ENCODE peak calls at places on chromosome 18, in ten cellular contexts. P is gastrocnemius medialis, W is A549, I is body of pancreas, V is heart left ventricle, M is transverse colon, S is tibial nerve, Y is HepG2, B is testis, C is IMR-90. O is an unnamed sample.

GRCh38 chr18:63322246-63322645 is 2.7 kb upstream of the BCL2 start:
- DNase-seq in P (no peak), W (no peak), I (no peak), V (no peak), M (no peak), S (no peak), Y (no peak), B (no peak), C (no peak), O (no peak)

GRCh38 chr18:32208012-32208411 is 18.2 kb downstream of the MEP1B start:
- DNase-seq in P (no peak), W (no peak), I (peak), V (no peak), M (peak), S (no peak), Y (peak), B (no peak), C (no peak), O (peak)

GRCh38 chr18:4248686-4249085 is 206.4 kb downstream of the DLGAP1 start:
- DNase-seq in P (no peak), W (no peak), I (no peak), V (no peak), M (no peak), S (no peak), Y (no peak), B (no peak), C (no peak), O (no peak)

GRCh38 chr18:42758851-42759250 is 356.6 kb downstream of the RIT2 start:
- DNase-seq in P (no peak), W (no peak), I (no peak), V (no peak), M (no peak), S (no peak), Y (no peak), B (no peak), C (no peak), O (no peak)

GRCh38 chr18:45167109-45167551 is 448.1 kb upstream of the SLC14A2 start:
- DNase-seq in P (no peak), W (no peak), I (no peak), V (no peak), M (peak), S (no peak), Y (no peak), B (no peak), C (peak), O (no peak)

GRCh38 chr18:41073372-41073954 is 881.6 kb upstream of the PIK3C3 start:
- DNase-seq in P (no peak), W (no peak), I (no peak), V (no peak), M (no peak), S (no peak), Y (no peak), B (no peak), C (peak), O (no peak)

GRCh38 chr18:47689386-47689785 is 241.1 kb downstream of the SMAD2 start:
- DNase-seq in P (no peak), W (no peak), I (no peak), V (no peak), M (no peak), S (no peak), Y (no peak), B (no peak), C (no peak), O (no peak)

GRCh38 chr18:34120294-34120693 is 104.4 kb downstream of the NOL4 start:
- DNase-seq in P (no peak), W (no peak), I (no peak), V (no peak), M (no peak), S (no peak), Y (no peak), B (no peak), C (no peak), O (no peak)

GRCh38 chr18:63262369-63263335 is 56.9 kb downstream of the BCL2 start:
- DNase-seq in P (peak), W (no peak), I (no peak), V (peak), M (no peak), S (peak), Y (no peak), B (peak), C (no peak), O (no peak)

GRCh38 chr18:48892146-48892855 is 58.5 kb downstream of the SMAD7 start:
- DNase-seq in P (no peak), W (no peak), I (no peak), V (no peak), M (no peak), S (no peak), Y (no peak), B (no peak), C (no peak), O (no peak)

GRCh38 chr18:48488388-48488850 is 50.4 kb upstream of the CTIF start:
- DNase-seq in P (no peak), W (peak), I (peak), V (peak), M (peak), S (no peak), Y (peak), B (peak), C (peak), O (peak)

GRCh38 chr18:56173542-56174220 is 464.7 kb downstream of the TXNL1 start:
- DNase-seq in P (no peak), W (no peak), I (no peak), V (no peak), M (no peak), S (no peak), Y (no peak), B (no peak), C (peak), O (no peak)

GRCh38 chr18:70280007-70280925 is 8.6 kb upstream of the SOCS6 start:
- DNase-seq in P (peak), W (no peak), I (peak), V (no peak), M (no peak), S (no peak), Y (no peak), B (no peak), C (peak), O (peak)

GRCh38 chr18:50791599-50792438 is 28.0 kb downstream of the MRO start:
- DNase-seq in P (no peak), W (no peak), I (no peak), V (no peak), M (no peak), S (no peak), Y (no peak), B (no peak), C (no peak), O (no peak)

GRCh38 chr18:47917923-47918610 is 12.4 kb downstream of the SMAD2 start:
- DNase-seq in P (no peak), W (no peak), I (no peak), V (no peak), M (no peak), S (no peak), Y (no peak), B (no peak), C (no peak), O (no peak)

GRCh38 chr18:21243041-21243431 is 1.0 kb downstream of the GREB1L start:
- DNase-seq in P (no peak), W (peak), I (no peak), V (no peak), M (peak), S (no peak), Y (no peak), B (peak), C (no peak), O (no peak)

GRCh38 chr18:76388261-76388660 is 106.8 kb downstream of the ZNF516 start:
- DNase-seq in P (no peak), W (no peak), I (no peak), V (no peak), M (no peak), S (no peak), Y (no peak), B (no peak), C (no peak), O (peak)

GRCh38 chr18:68667121-68667520 is 47.8 kb downstream of the TMX3 start:
- DNase-seq in P (no peak), W (no peak), I (no peak), V (no peak), M (no peak), S (no peak), Y (no peak), B (no peak), C (peak), O (no peak)

GRCh38 chr18:78526275-78526674 is 453.3 kb upstream of the SALL3 start:
- DNase-seq in P (no peak), W (no peak), I (no peak), V (no peak), M (no peak), S (no peak), Y (no peak), B (no peak), C (no peak), O (no peak)

GRCh38 chr18:48797841-48798255 is 152.9 kb downstream of the SMAD7 start:
- DNase-seq in P (peak), W (no peak), I (peak), V (peak), M (peak), S (no peak), Y (no peak), B (no peak), C (no peak), O (no peak)

GRCh38 chr18:33375829-33376228 is 64.7 kb downstream of the CCDC178 start:
- DNase-seq in P (no peak), W (no peak), I (no peak), V (no peak), M (no peak), S (no peak), Y (no peak), B (no peak), C (no peak), O (no peak)

GRCh38 chr18:78607221-78607620 is 372.4 kb upstream of the SALL3 start:
- DNase-seq in P (no peak), W (no peak), I (no peak), V (no peak), M (no peak), S (no peak), Y (no peak), B (no peak), C (no peak), O (no peak)

GRCh38 chr18:50473896-50474295 is 86.0 kb upstream of the MAPK4 start:
- DNase-seq in P (no peak), W (no peak), I (no peak), V (no peak), M (no peak), S (no peak), Y (no peak), B (no peak), C (no peak), O (no peak)

GRCh38 chr18:73688161-73688560 is 459.5 kb downstream of the FBXO15 start:
- DNase-seq in P (no peak), W (no peak), I (no peak), V (no peak), M (no peak), S (no peak), Y (no peak), B (no peak), C (no peak), O (no peak)

GRCh38 chr18:37483221-37483971 is 82.2 kb downstream of the CELF4 start:
- DNase-seq in P (no peak), W (no peak), I (no peak), V (no peak), M (no peak), S (no peak), Y (no peak), B (peak), C (peak), O (no peak)

GRCh38 chr18:7696846-7697245 is 129.7 kb downstream of the PTPRM start:
- DNase-seq in P (no peak), W (no peak), I (no peak), V (no peak), M (no peak), S (no peak), Y (no peak), B (no peak), C (peak), O (no peak)

GRCh38 chr18:61546598-61546997 is 213.4 kb downstream of the CDH20 start:
- DNase-seq in P (no peak), W (no peak), I (no peak), V (no peak), M (no peak), S (no peak), Y (no peak), B (no peak), C (peak), O (no peak)

GRCh38 chr18:48418000-48418399 is 8.8 kb upstream of the ZBTB7C start:
- DNase-seq in P (no peak), W (no peak), I (no peak), V (no peak), M (no peak), S (no peak), Y (no peak), B (no peak), C (no peak), O (no peak)

GRCh38 chr18:54752185-54752584 is 76.1 kb upstream of the RAB27B start:
- DNase-seq in P (no peak), W (no peak), I (no peak), V (no peak), M (no peak), S (no peak), Y (no peak), B (no peak), C (no peak), O (no peak)

GRCh38 chr18:47912343-47912742 is 18.1 kb downstream of the SMAD2 start:
- DNase-seq in P (no peak), W (no peak), I (no peak), V (no peak), M (no peak), S (no peak), Y (no peak), B (peak), C (no peak), O (no peak)

GRCh38 chr18:77197073-77197472 is 52.6 kb upstream of the GALR1 start:
- DNase-seq in P (no peak), W (no peak), I (no peak), V (no peak), M (no peak), S (no peak), Y (no peak), B (no peak), C (no peak), O (no peak)

GRCh38 chr18:2823202-2823601 is 23.6 kb upstream of the EMILIN2 start:
- DNase-seq in P (no peak), W (no peak), I (no peak), V (no peak), M (no peak), S (no peak), Y (no peak), B (no peak), C (no peak), O (no peak)

GRCh38 chr18:45844938-45845337 is 19.5 kb downstream of the SIGLEC15 start:
- DNase-seq in P (no peak), W (no peak), I (no peak), V (no peak), M (no peak), S (no peak), Y (no peak), B (no peak), C (no peak), O (no peak)

GRCh38 chr18:2536493-2536892 is 34.8 kb downstream of the METTL4 start:
- DNase-seq in P (no peak), W (no peak), I (no peak), V (no peak), M (no peak), S (no peak), Y (no peak), B (no peak), C (peak), O (no peak)

GRCh38 chr18:63890950-63891304 is 3.4 kb downstream of the SERPINB2 start:
- DNase-seq in P (no peak), W (peak), I (no peak), V (no peak), M (no peak), S (no peak), Y (peak), B (no peak), C (peak), O (no peak)

GRCh38 chr18:26228562-26229260 is 2.5 kb downstream of the TAF4B start:
- DNase-seq in P (no peak), W (no peak), I (no peak), V (no peak), M (no peak), S (no peak), Y (no peak), B (no peak), C (no peak), O (no peak)

GRCh38 chr18:26227051-26227672 is 917 bp downstream of the TAF4B start:
- DNase-seq in P (no peak), W (no peak), I (peak), V (no peak), M (no peak), S (no peak), Y (no peak), B (no peak), C (no peak), O (no peak)

GRCh38 chr18:26225022-26225693 is 1.1 kb upstream of the TAF4B start:
- DNase-seq in P (no peak), W (no peak), I (no peak), V (no peak), M (no peak), S (no peak), Y (no peak), B (no peak), C (no peak), O (no peak)

GRCh38 chr18:26226229-26227050 is at the start of gene TAF4B:
- DNase-seq in P (peak), W (peak), I (peak), V (peak), M (peak), S (peak), Y (peak), B (peak), C (peak), O (peak)

GRCh38 chr18:26225915-26226228 is 373 bp upstream of the TAF4B start:
- DNase-seq in P (no peak), W (no peak), I (no peak), V (no peak), M (no peak), S (no peak), Y (no peak), B (no peak), C (no peak), O (no peak)
- H3K27ac ChIP-seq in P (peak), W (peak), I (no peak), V (peak), M (peak), S (peak), Y (no peak), B (peak), C (no peak), O (peak)

GRCh38 chr18:9096698-9097097 is 5.8 kb upstream of the NDUFV2 start:
- DNase-seq in P (no peak), W (no peak), I (no peak), V (no peak), M (no peak), S (no peak), Y (no peak), B (no peak), C (no peak), O (no peak)

GRCh38 chr18:9094307-9095226 is 7.9 kb upstream of the NDUFV2 start:
- DNase-seq in P (no peak), W (peak), I (no peak), V (no peak), M (no peak), S (no peak), Y (peak), B (no peak), C (peak), O (no peak)

GRCh38 chr18:9097349-9097748 is 5.2 kb upstream of the NDUFV2 start:
- DNase-seq in P (no peak), W (no peak), I (no peak), V (no peak), M (no peak), S (no peak), Y (no peak), B (no peak), C (no peak), O (no peak)

GRCh38 chr18:9096013-9096383 is 6.5 kb upstream of the NDUFV2 start:
- DNase-seq in P (no peak), W (no peak), I (no peak), V (no peak), M (no peak), S (no peak), Y (no peak), B (no peak), C (no peak), O (no peak)

DNA sequence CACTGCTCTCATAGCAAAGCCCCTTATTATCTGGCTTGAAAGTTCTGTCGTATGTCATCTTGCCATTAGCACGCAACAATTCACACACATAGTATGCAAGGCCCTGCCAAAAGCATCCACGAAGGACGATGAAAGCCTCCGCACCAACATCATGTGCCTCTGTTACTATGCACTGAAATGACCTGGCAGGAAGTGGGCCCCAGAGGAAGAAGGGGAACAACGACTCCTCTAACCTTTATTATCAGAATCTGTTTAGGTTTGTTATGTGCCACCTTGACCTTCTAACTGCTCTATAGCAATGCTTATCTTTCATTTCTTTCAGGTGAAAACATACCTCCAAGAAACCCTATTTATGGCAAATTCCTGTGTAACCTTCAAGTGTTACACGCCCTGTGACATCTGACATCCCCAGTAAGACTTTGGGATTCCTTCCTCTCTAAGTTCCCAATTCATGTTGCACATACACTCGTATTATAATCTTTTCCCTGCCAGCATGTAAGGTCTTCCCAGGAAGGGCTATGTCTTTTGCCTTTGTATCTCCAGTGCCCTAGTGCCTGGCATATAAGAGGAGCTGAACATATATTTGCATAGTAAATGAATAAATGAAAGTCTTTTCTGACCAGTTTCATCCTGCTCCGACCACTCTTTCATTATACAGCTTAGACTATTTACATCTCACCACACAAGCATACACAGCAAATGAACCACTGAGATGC is 7.0 kb upstream of the NDUFV2 start:
- DNase-seq in P (no peak), W (no peak), I (no peak), V (no peak), M (peak), S (no peak), Y (peak), B (no peak), C (peak), O (no peak)
- TF ChIP-seq POLR2A in P (no peak), W (no peak), I (no peak), V (no peak), M (no peak), S (no peak), Y (no peak), B (no peak), C (no peak), O (no peak)

GRCh38 chr18:28108801-28109200 is 68.1 kb downstream of the CDH2 start:
- DNase-seq in P (no peak), W (no peak), I (no peak), V (no peak), M (no peak), S (no peak), Y (no peak), B (no peak), C (no peak), O (no peak)
- H3K27ac ChIP-seq in P (no peak), W (no peak), I (no peak), V (peak), M (no peak), S (no peak), Y (no peak), B (no peak), C (no peak), O (no peak)

GRCh38 chr18:10557085-10557677 is 31.4 kb downstream of the NAPG start:
- DNase-seq in P (no peak), W (no peak), I (no peak), V (no peak), M (no peak), S (no peak), Y (no peak), B (no peak), C (no peak), O (no peak)

GRCh38 chr18:10559566-10560456 is 34.0 kb downstream of the NAPG start:
- DNase-seq in P (no peak), W (no peak), I (no peak), V (no peak), M (no peak), S (no peak), Y (no peak), B (no peak), C (peak), O (no peak)

GRCh38 chr18:10560457-10561045 is 34.7 kb downstream of the NAPG start:
- DNase-seq in P (peak), W (peak), I (peak), V (peak), M (peak), S (peak), Y (peak), B (peak), C (peak), O (peak)

GRCh38 chr18:10558967-10559298 is 33.1 kb downstream of the NAPG start:
- DNase-seq in P (no peak), W (no peak), I (no peak), V (no peak), M (no peak), S (no peak), Y (no peak), B (no peak), C (no peak), O (no peak)

DNA sequence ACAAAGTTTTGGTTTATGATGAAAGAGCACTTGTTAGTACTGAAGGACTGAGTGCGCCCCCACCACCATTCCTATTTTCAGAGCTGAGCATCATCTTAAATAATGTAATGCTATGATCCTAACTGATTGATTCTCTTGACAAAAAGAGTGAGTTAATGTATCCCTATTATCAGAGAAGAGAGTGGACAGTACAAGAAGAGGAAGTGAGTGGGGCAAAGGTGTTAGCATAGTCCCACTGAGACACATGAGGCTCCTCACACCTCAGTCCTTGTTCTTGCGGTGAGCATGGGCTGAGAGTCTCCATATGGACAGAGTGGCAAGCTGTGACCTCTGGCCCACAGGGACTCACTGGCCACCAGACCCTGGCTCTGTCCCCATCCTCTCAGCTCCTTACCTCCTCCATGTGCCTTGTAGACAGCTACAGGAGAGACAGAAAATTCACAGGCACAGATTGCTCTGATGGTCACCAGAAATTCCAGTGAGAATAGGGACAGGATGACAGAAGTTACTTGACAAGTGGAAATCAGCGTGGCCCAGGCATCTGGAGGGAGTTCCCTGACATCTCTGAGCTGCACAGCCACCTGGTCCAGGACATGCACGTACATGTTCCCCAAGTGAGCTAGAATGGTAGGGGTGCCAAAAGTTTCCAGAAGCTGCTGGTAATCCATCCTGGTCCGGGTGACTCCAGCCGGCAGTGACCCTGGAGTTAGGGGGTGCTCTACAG is 32.6 kb downstream of the NAPG start:
- DNase-seq in P (no peak), W (no peak), I (no peak), V (no peak), M (no peak), S (no peak), Y (no peak), B (no peak), C (no peak), O (no peak)
- TF ChIP-seq POLR2A in P (no peak), W (no peak), I (no peak), V (no peak), M (no peak), S (no peak), Y (no peak), B (no peak), C (no peak), O (no peak)

O was measured in stomach.